ENCODE peak calls at places on chromosomes 3 and 15, in ten cellular contexts. One of them, this sample, is unnamed. For H3K4me1 and H3K27me3, the result is how much of the 10 kb centered on the place peaks cover.

GRCh38 chr3:157865449-157865862 is 240.8 kb downstream of the SHOX2 start:
- DNase-seq in body of pancreas: no peak
- DNase-seq in CD4-positive, alpha-beta memory T cell: no peak
- DNase-seq in MM.1S: peak
- DNase-seq in cardiac muscle cell: peak
- DNase-seq in esophagus muscularis mucosa: no peak
- DNase-seq in right atrium auricular region: no peak
- DNase-seq in stomach: no peak
- DNase-seq in psoas muscle: no peak
- DNase-seq in heart right ventricle: peak
- DNase-seq in this sample: peak

GRCh38 chr3:49470714-49471420 is 800 bp downstream of the DAG1 start:
- DNase-seq in right atrium auricular region: no peak
- DNase-seq in cardiac muscle cell: no peak
- DNase-seq in MM.1S: peak
- DNase-seq in stomach: no peak
- DNase-seq in CD4-positive, alpha-beta memory T cell: no peak
- DNase-seq in psoas muscle: no peak
- DNase-seq in heart right ventricle: no peak
- DNase-seq in esophagus muscularis mucosa: no peak
- DNase-seq in body of pancreas: no peak
- DNase-seq in this sample: peak

GRCh38 chr3:141441381-141442365 is 45.2 kb upstream of the RASA2 start:
- DNase-seq in heart right ventricle: peak
- DNase-seq in CD4-positive, alpha-beta memory T cell: peak
- DNase-seq in stomach: peak
- DNase-seq in body of pancreas: peak
- DNase-seq in psoas muscle: peak
- DNase-seq in right atrium auricular region: no peak
- DNase-seq in MM.1S: peak
- DNase-seq in esophagus muscularis mucosa: peak
- DNase-seq in cardiac muscle cell: peak
- DNase-seq in this sample: peak

GRCh38 chr15:74129411-74130088 is 836 bp upstream of the ISLR2 start:
- DNase-seq in stomach: no peak
- DNase-seq in MM.1S: no peak
- DNase-seq in psoas muscle: no peak
- DNase-seq in esophagus muscularis mucosa: no peak
- DNase-seq in body of pancreas: no peak
- DNase-seq in cardiac muscle cell: no peak
- DNase-seq in CD4-positive, alpha-beta memory T cell: no peak
- DNase-seq in heart right ventricle: no peak
- DNase-seq in right atrium auricular region: no peak
- DNase-seq in this sample: no peak

GRCh38 chr3:50466177-50466576 is 37.3 kb downstream of the CACNA2D2 start:
- DNase-seq in body of pancreas: no peak
- DNase-seq in cardiac muscle cell: no peak
- DNase-seq in stomach: no peak
- DNase-seq in right atrium auricular region: no peak
- DNase-seq in psoas muscle: no peak
- DNase-seq in heart right ventricle: no peak
- DNase-seq in esophagus muscularis mucosa: no peak
- DNase-seq in MM.1S: no peak
- DNase-seq in CD4-positive, alpha-beta memory T cell: no peak
- DNase-seq in this sample: no peak

GRCh38 chr3:58661836-58662235 is 4.7 kb downstream of the FAM3D start:
- DNase-seq in psoas muscle: no peak
- DNase-seq in esophagus muscularis mucosa: no peak
- DNase-seq in right atrium auricular region: no peak
- DNase-seq in body of pancreas: no peak
- DNase-seq in MM.1S: no peak
- DNase-seq in cardiac muscle cell: no peak
- DNase-seq in CD4-positive, alpha-beta memory T cell: no peak
- DNase-seq in stomach: no peak
- DNase-seq in heart right ventricle: no peak
- DNase-seq in this sample: no peak

GRCh38 chr3:93991286-93992030 is 11.5 kb downstream of the ARL13B start:
- DNase-seq in MM.1S: no peak
- DNase-seq in psoas muscle: no peak
- DNase-seq in esophagus muscularis mucosa: no peak
- DNase-seq in stomach: no peak
- DNase-seq in CD4-positive, alpha-beta memory T cell: no peak
- DNase-seq in right atrium auricular region: no peak
- DNase-seq in heart right ventricle: no peak
- DNase-seq in body of pancreas: no peak
- DNase-seq in cardiac muscle cell: no peak
- DNase-seq in this sample: no peak

GRCh38 chr3:69161587-69162196 is 39.3 kb upstream of the LMOD3 start:
- DNase-seq in cardiac muscle cell: peak
- DNase-seq in body of pancreas: peak
- DNase-seq in heart right ventricle: no peak
- DNase-seq in stomach: no peak
- DNase-seq in right atrium auricular region: no peak
- DNase-seq in esophagus muscularis mucosa: no peak
- DNase-seq in CD4-positive, alpha-beta memory T cell: peak
- DNase-seq in psoas muscle: no peak
- DNase-seq in MM.1S: peak
- DNase-seq in this sample: no peak

GRCh38 chr3:151788401-151788800 is 25.5 kb upstream of the AADAC start:
- DNase-seq in CD4-positive, alpha-beta memory T cell: no peak
- DNase-seq in cardiac muscle cell: no peak
- DNase-seq in MM.1S: no peak
- DNase-seq in body of pancreas: no peak
- DNase-seq in stomach: no peak
- DNase-seq in esophagus muscularis mucosa: no peak
- DNase-seq in heart right ventricle: no peak
- DNase-seq in right atrium auricular region: no peak
- DNase-seq in psoas muscle: no peak
- DNase-seq in this sample: no peak

GRCh38 chr15:67924359-67924974 is 84.6 kb upstream of the RNU6-1 start:
- DNase-seq in MM.1S: no peak
- DNase-seq in heart right ventricle: no peak
- DNase-seq in esophagus muscularis mucosa: no peak
- DNase-seq in psoas muscle: no peak
- DNase-seq in cardiac muscle cell: no peak
- DNase-seq in right atrium auricular region: no peak
- DNase-seq in stomach: no peak
- DNase-seq in CD4-positive, alpha-beta memory T cell: no peak
- DNase-seq in body of pancreas: no peak
- DNase-seq in this sample: no peak

GRCh38 chr3:100662113-100662823 is 47.0 kb upstream of the TFG start:
- DNase-seq in CD4-positive, alpha-beta memory T cell: no peak
- DNase-seq in esophagus muscularis mucosa: no peak
- DNase-seq in MM.1S: no peak
- DNase-seq in right atrium auricular region: no peak
- DNase-seq in stomach: no peak
- DNase-seq in psoas muscle: no peak
- DNase-seq in body of pancreas: no peak
- DNase-seq in heart right ventricle: no peak
- DNase-seq in cardiac muscle cell: no peak
- DNase-seq in this sample: no peak

GRCh38 chr3:113200351-113200750 is 11.0 kb upstream of the BOC start:
- DNase-seq in stomach: no peak
- DNase-seq in cardiac muscle cell: no peak
- DNase-seq in CD4-positive, alpha-beta memory T cell: no peak
- DNase-seq in heart right ventricle: no peak
- DNase-seq in MM.1S: no peak
- DNase-seq in psoas muscle: no peak
- DNase-seq in esophagus muscularis mucosa: peak
- DNase-seq in body of pancreas: no peak
- DNase-seq in right atrium auricular region: no peak
- DNase-seq in this sample: no peak
- H3K4me1 ChIP-seq in stomach: under half
- H3K4me1 ChIP-seq in cardiac muscle cell: under half
- H3K4me1 ChIP-seq in CD4-positive, alpha-beta memory T cell: under half
- H3K4me1 ChIP-seq in heart right ventricle: under half
- H3K4me1 ChIP-seq in MM.1S: under half
- H3K4me1 ChIP-seq in psoas muscle: under half
- H3K4me1 ChIP-seq in esophagus muscularis mucosa: under half
- H3K4me1 ChIP-seq in body of pancreas: under half
- H3K4me1 ChIP-seq in right atrium auricular region: under half
- H3K4me1 ChIP-seq in this sample: under half

GRCh38 chr3:14405886-14406238 is 3.5 kb downstream of the SLC6A6 start:
- DNase-seq in esophagus muscularis mucosa: no peak
- DNase-seq in CD4-positive, alpha-beta memory T cell: no peak
- DNase-seq in right atrium auricular region: no peak
- DNase-seq in psoas muscle: no peak
- DNase-seq in stomach: peak
- DNase-seq in heart right ventricle: no peak
- DNase-seq in cardiac muscle cell: no peak
- DNase-seq in body of pancreas: no peak
- DNase-seq in MM.1S: no peak
- DNase-seq in this sample: no peak
- H3K4me3 ChIP-seq in esophagus muscularis mucosa: no peak
- H3K4me3 ChIP-seq in CD4-positive, alpha-beta memory T cell: no peak
- H3K4me3 ChIP-seq in right atrium auricular region: peak
- H3K4me3 ChIP-seq in psoas muscle: peak
- H3K4me3 ChIP-seq in stomach: no peak
- H3K4me3 ChIP-seq in heart right ventricle: peak
- H3K4me3 ChIP-seq in cardiac muscle cell: no peak
- H3K4me3 ChIP-seq in body of pancreas: no peak
- H3K4me3 ChIP-seq in MM.1S: no peak
- H3K4me3 ChIP-seq in this sample: peak

GRCh38 chr15:88604381-88604951 is 16.7 kb upstream of the AEN start:
- DNase-seq in MM.1S: no peak
- DNase-seq in psoas muscle: no peak
- DNase-seq in cardiac muscle cell: peak
- DNase-seq in stomach: no peak
- DNase-seq in right atrium auricular region: no peak
- DNase-seq in body of pancreas: peak
- DNase-seq in heart right ventricle: no peak
- DNase-seq in CD4-positive, alpha-beta memory T cell: no peak
- DNase-seq in esophagus muscularis mucosa: no peak
- DNase-seq in this sample: no peak
- H3K27me3 ChIP-seq in MM.1S: under half
- H3K27me3 ChIP-seq in psoas muscle: under half
- H3K27me3 ChIP-seq in cardiac muscle cell: half or more
- H3K27me3 ChIP-seq in stomach: half or more
- H3K27me3 ChIP-seq in right atrium auricular region: under half
- H3K27me3 ChIP-seq in body of pancreas: under half
- H3K27me3 ChIP-seq in heart right ventricle: under half
- H3K27me3 ChIP-seq in CD4-positive, alpha-beta memory T cell: half or more
- H3K27me3 ChIP-seq in esophagus muscularis mucosa: under half
- H3K27me3 ChIP-seq in this sample: under half

DNA sequence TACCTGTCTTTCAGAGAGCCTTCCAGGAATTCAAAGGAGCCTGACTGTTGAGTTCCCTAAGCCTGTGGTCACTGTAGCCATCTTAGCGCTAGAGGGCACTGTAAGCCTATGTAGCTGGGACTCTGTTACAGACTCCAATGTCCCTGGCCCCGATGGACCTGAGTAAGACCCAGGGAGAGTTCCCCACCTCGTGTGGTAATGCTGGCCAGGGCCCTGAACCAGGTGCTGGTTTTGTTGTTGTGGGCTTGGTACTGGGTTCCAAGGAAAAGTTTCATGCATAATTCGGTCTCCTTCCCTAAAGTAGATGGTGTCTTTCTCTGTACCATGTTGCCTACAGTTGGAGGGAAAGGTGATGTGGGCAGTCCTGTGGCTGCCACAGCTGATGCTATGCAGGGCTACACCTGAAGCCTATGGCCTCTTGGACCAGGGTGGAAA is 32.4 kb downstream of the CDAN1 start:
- DNase-seq in stomach: peak
- DNase-seq in MM.1S: peak
- DNase-seq in right atrium auricular region: peak
- DNase-seq in body of pancreas: peak
- DNase-seq in psoas muscle: peak
- DNase-seq in heart right ventricle: no peak
- DNase-seq in esophagus muscularis mucosa: no peak
- DNase-seq in CD4-positive, alpha-beta memory T cell: peak
- DNase-seq in cardiac muscle cell: peak
- DNase-seq in this sample: peak
- H3K4me1 ChIP-seq in stomach: under half
- H3K4me1 ChIP-seq in MM.1S: under half
- H3K4me1 ChIP-seq in right atrium auricular region: under half
- H3K4me1 ChIP-seq in body of pancreas: under half
- H3K4me1 ChIP-seq in psoas muscle: under half
- H3K4me1 ChIP-seq in heart right ventricle: under half
- H3K4me1 ChIP-seq in esophagus muscularis mucosa: under half
- H3K4me1 ChIP-seq in CD4-positive, alpha-beta memory T cell: under half
- H3K4me1 ChIP-seq in cardiac muscle cell: under half
- H3K4me1 ChIP-seq in this sample: under half

GRCh38 chr15:101194246-101195138 is 57.4 kb downstream of the CHSY1 start:
- DNase-seq in body of pancreas: no peak
- DNase-seq in heart right ventricle: no peak
- DNase-seq in MM.1S: no peak
- DNase-seq in right atrium auricular region: no peak
- DNase-seq in esophagus muscularis mucosa: no peak
- DNase-seq in CD4-positive, alpha-beta memory T cell: no peak
- DNase-seq in cardiac muscle cell: no peak
- DNase-seq in psoas muscle: no peak
- DNase-seq in stomach: no peak
- DNase-seq in this sample: no peak

GRCh38 chr15:101191242-101191641 is 60.6 kb downstream of the CHSY1 start:
- DNase-seq in right atrium auricular region: no peak
- DNase-seq in stomach: no peak
- DNase-seq in esophagus muscularis mucosa: no peak
- DNase-seq in MM.1S: no peak
- DNase-seq in cardiac muscle cell: no peak
- DNase-seq in psoas muscle: no peak
- DNase-seq in CD4-positive, alpha-beta memory T cell: no peak
- DNase-seq in body of pancreas: no peak
- DNase-seq in heart right ventricle: no peak
- DNase-seq in this sample: no peak

GRCh38 chr15:101193781-101194180 is 58.1 kb downstream of the CHSY1 start:
- DNase-seq in esophagus muscularis mucosa: no peak
- DNase-seq in CD4-positive, alpha-beta memory T cell: no peak
- DNase-seq in right atrium auricular region: no peak
- DNase-seq in psoas muscle: no peak
- DNase-seq in MM.1S: no peak
- DNase-seq in stomach: no peak
- DNase-seq in body of pancreas: no peak
- DNase-seq in heart right ventricle: no peak
- DNase-seq in cardiac muscle cell: no peak
- DNase-seq in this sample: no peak

GRCh38 chr15:101192081-101192480 is 59.8 kb downstream of the CHSY1 start:
- DNase-seq in cardiac muscle cell: no peak
- DNase-seq in CD4-positive, alpha-beta memory T cell: no peak
- DNase-seq in right atrium auricular region: no peak
- DNase-seq in heart right ventricle: no peak
- DNase-seq in body of pancreas: no peak
- DNase-seq in psoas muscle: no peak
- DNase-seq in stomach: no peak
- DNase-seq in esophagus muscularis mucosa: no peak
- DNase-seq in MM.1S: no peak
- DNase-seq in this sample: no peak

GRCh38 chr15:101193063-101193712 is 58.7 kb downstream of the CHSY1 start:
- DNase-seq in heart right ventricle: peak
- DNase-seq in MM.1S: no peak
- DNase-seq in cardiac muscle cell: no peak
- DNase-seq in psoas muscle: peak
- DNase-seq in right atrium auricular region: peak
- DNase-seq in esophagus muscularis mucosa: no peak
- DNase-seq in body of pancreas: no peak
- DNase-seq in stomach: no peak
- DNase-seq in CD4-positive, alpha-beta memory T cell: no peak
- DNase-seq in this sample: peak
- H3K4me3 ChIP-seq in heart right ventricle: no peak
- H3K4me3 ChIP-seq in MM.1S: no peak
- H3K4me3 ChIP-seq in cardiac muscle cell: no peak
- H3K4me3 ChIP-seq in psoas muscle: peak
- H3K4me3 ChIP-seq in right atrium auricular region: peak
- H3K4me3 ChIP-seq in esophagus muscularis mucosa: peak
- H3K4me3 ChIP-seq in body of pancreas: no peak
- H3K4me3 ChIP-seq in stomach: no peak
- H3K4me3 ChIP-seq in CD4-positive, alpha-beta memory T cell: no peak
- H3K4me3 ChIP-seq in this sample: no peak

This sample was measured in right cardiac atrium.